ENCODE peak calls at places on chromosome 3, in seven cellular contexts. J is hepatocyte, M is cardiac muscle cell, G is uterus, C is DND-41, E is stomach, R is mammary epithelial cell. S is an unnamed sample.

GRCh38 chr3:149282836-149283235 is 50.6 kb downstream of the TM4SF18 start:
- DNase-seq in R (no peak), G (no peak), E (no peak), J (no peak), C (no peak), M (no peak), S (no peak)

GRCh38 chr3:32432711-32433530 is 41.3 kb downstream of the CMTM7 start:
- DNase-seq in R (no peak), J (no peak), G (no peak), C (peak; percentile 26), M (no peak), E (no peak), S (peak; percentile 48)

GRCh38 chr3:56415672-56416071 is 52.6 kb downstream of the ERC2 start:
- DNase-seq in G (no peak), E (no peak), R (no peak), M (no peak), C (no peak), J (no peak), S (no peak)

GRCh38 chr3:183826448-183826847 is 1.1 kb upstream of the MAP6D1 start:
- DNase-seq in G (no peak), C (no peak), J (no peak), E (no peak), M (peak; percentile 8), R (no peak), S (no peak)

GRCh38 chr3:49412632-49413337 is 562 bp downstream of the TCTA start:
- DNase-seq in J (no peak), C (no peak), G (no peak), M (no peak), R (no peak), E (no peak), S (no peak)

GRCh38 chr3:140377644-140378043 is 300.2 kb upstream of the TRIM42 start:
- DNase-seq in E (no peak), C (no peak), J (no peak), M (no peak), R (no peak), G (no peak), S (no peak)

GRCh38 chr3:133742351-133743091 is 3.7 kb upstream of the TF start:
- DNase-seq in J (no peak), M (no peak), G (no peak), E (no peak), C (no peak), R (peak; percentile 57), S (peak; percentile 19)

GRCh38 chr3:37861540-37862051 is at the start of gene CTDSPL:
- DNase-seq in J (peak; percentile 83), C (peak; percentile 59), G (peak; percentile 38), E (peak; percentile 62), M (peak; percentile 76), R (peak; percentile 61), S (peak; percentile 52)

GRCh38 chr3:196666001-196666867 is 26.7 kb downstream of the NRROS start:
- DNase-seq in J (no peak), M (peak; percentile 23), G (no peak), R (peak; percentile 99), C (no peak), E (no peak), S (peak; percentile 77)

GRCh38 chr3:131658771-131659170 is 156.0 kb upstream of the MRPL3 start:
- DNase-seq in G (no peak), M (no peak), C (no peak), E (no peak), R (peak; percentile 17), J (no peak), S (no peak)

GRCh38 chr3:111751961-111752360 is 107.1 kb upstream of the PHLDB2 start:
- DNase-seq in E (no peak), J (peak; percentile 52), M (no peak), G (no peak), R (no peak), C (no peak), S (peak; percentile 96)

GRCh38 chr3:37703633-37704032 is 158.0 kb upstream of the CTDSPL start:
- DNase-seq in C (no peak), G (no peak), E (no peak), J (peak; percentile 20), R (peak; percentile 49), M (no peak), S (peak; percentile 65)

GRCh38 chr3:13346481-13347389 is 73.4 kb downstream of the NUP210 start:
- DNase-seq in M (peak; percentile 56), J (no peak), G (no peak), R (no peak), C (peak; percentile 89), E (peak; percentile 29), S (no peak)

GRCh38 chr3:124774305-124774673 is 44.0 kb downstream of the UMPS start:
- DNase-seq in J (peak; percentile 40), C (no peak), R (no peak), G (no peak), E (no peak), M (peak; percentile 66), S (peak; percentile 60)

GRCh38 chr3:112504123-112504522 is 4.9 kb upstream of the BTLA start:
- DNase-seq in G (no peak), M (no peak), J (no peak), R (no peak), C (no peak), E (no peak), S (no peak)

GRCh38 chr3:49469037-49469875 is 811 bp upstream of the DAG1 start:
- DNase-seq in R (peak; percentile 20), G (peak; percentile 76), E (peak; percentile 64), J (peak; percentile 82), M (peak; percentile 96), C (no peak), S (peak; percentile 74)

GRCh38 chr3:190048831-190049541 is 71.7 kb downstream of the P3H2 start:
- DNase-seq in G (peak; percentile 59), J (no peak), M (no peak), C (no peak), E (no peak), R (peak; percentile 62), S (no peak)

GRCh38 chr3:69998759-69999158 is 774 bp upstream of the SAMMSON start:
- DNase-seq in R (no peak), C (no peak), M (no peak), J (no peak), G (peak; percentile 16), E (peak; percentile 33), S (no peak)

GRCh38 chr3:13124631-13125030 is 51.4 kb upstream of the IQSEC1 start:
- DNase-seq in R (no peak), J (no peak), C (no peak), E (no peak), G (no peak), M (no peak), S (no peak)

DNA sequence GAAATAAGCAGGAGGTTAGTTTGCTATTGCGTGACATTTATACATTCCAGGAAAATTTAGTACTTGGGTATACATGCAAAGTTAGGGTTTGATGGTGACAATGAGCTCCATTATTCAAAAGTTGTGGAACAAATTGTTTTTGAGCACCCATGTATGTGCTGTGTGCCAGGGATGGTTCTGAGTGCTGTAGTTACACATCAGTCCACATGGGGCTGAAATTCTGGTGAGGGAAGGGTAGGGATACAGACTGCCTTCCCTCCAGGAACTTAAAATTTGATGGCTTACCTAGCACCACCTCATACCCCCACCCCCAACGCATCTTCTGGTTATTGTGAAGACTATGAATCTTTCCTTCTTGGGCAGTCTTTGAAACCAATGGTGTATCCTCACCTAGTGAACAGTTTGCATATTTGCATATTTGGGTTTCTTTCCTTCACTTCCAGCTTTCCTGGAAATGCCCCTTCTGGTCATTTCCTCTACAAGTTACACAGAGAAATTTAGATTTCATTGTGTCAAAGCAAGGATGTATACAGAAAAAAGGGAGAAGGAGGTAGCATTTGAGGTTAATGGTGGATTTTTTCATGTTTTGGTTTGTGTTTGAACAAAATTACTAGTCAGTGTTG is 222.0 kb upstream of the IL12A start:
- DNase-seq in R (peak; percentile 48), J (no peak), C (no peak), G (peak; percentile 40), M (peak; percentile 35), E (no peak), S (no peak)
- TF ChIP-seq CTCF in R (peak; percentile 60), J (peak; percentile 20), C (no peak), G (peak; percentile 18), M (peak; percentile 56), E (no peak), S (peak; percentile 64)

GRCh38 chr3:193118907-193119306 is 122.1 kb upstream of the PLAAT1 start:
- DNase-seq in R (no peak), G (no peak), E (no peak), C (no peak), J (no peak), M (no peak), S (no peak)
- H3K4me3 ChIP-seq in R (no peak overlapping the region), G (no peak overlapping the region), E (no peak overlapping the region), C (no peak overlapping the region), J (no peak overlapping the region), M (no peak overlapping the region), S (no peak overlapping the region)

GRCh38 chr3:46480481-46481195 is 15.9 kb upstream of the LTF start:
- DNase-seq in C (no peak), M (no peak), J (peak; percentile 2), E (no peak), R (no peak), G (no peak), S (no peak)

GRCh38 chr3:46483799-46484198 is 14.0 kb upstream of the RTP3 start:
- DNase-seq in R (no peak), G (no peak), M (no peak), J (peak; percentile 1), E (no peak), C (no peak), S (no peak)

GRCh38 chr3:46484388-46484787 is 13.4 kb upstream of the RTP3 start:
- DNase-seq in G (no peak), E (no peak), J (peak; percentile 2), C (no peak), M (no peak), R (no peak), S (no peak)

GRCh38 chr3:46481636-46482035 is 16.1 kb upstream of the RTP3 start:
- DNase-seq in R (no peak), J (no peak), M (no peak), E (no peak), C (no peak), G (no peak), S (no peak)

DNA sequence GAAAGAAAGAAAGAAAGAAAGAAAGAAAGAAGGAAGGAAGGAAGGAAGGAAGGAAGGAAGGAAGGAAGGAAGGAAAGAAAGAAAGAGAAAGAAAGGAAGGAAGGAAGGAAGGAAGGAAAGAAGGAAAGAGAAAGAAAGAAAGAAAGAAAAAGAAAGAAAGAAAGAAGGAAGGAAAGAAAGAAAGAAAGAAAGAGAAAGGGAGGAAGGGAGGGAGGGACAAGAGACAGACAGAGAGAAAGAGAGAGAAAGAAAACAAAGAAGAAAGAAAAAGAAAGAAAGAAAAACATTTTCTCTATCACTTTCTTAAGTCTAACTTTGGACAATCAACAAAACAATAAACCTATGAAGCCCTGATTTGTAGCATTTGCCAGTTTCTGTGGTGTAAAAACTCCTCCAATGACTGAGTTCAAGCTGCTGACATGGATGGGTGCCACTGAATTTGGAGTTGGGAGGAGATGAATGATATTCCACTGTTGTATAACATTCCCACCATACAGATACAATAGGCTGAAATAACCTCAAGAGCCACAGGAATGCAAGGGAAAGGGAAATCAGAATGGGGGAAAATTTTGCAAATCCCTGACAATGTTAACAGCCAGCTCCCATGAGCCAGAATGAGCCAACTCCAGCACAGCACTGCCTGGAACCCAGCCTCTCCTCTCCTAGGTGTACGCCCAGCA is 15.0 kb upstream of the RTP3 start:
- DNase-seq in E (no peak), C (no peak), R (peak; percentile 65), J (no peak), M (no peak), G (no peak), S (no peak)
- TF ChIP-seq CTCF in E (no peak), C (no peak), R (no peak), J (no peak), M (no peak), G (no peak), S (no peak)

GRCh38 chr3:191158800-191159199 is 40.2 kb upstream of the OSTN start:
- DNase-seq in M (no peak), J (no peak), C (no peak), G (no peak), E (no peak), R (no peak), S (no peak)
- H3K4me3 ChIP-seq in M (no peak overlapping the region), J (no peak overlapping the region), C (no peak overlapping the region), G (no peak overlapping the region), E (no peak overlapping the region), R (no peak overlapping the region), S (no peak overlapping the region)

S was measured in fibroblast of villous mesenchyme.